ENCODE peak calls at places on chromosomes 7 and 10, in six cellular contexts. One of them, this sample, is unnamed.

GRCh38 chr7:22801907-22802306 is 20.7 kb downstream of the TOMM7 start:
- DNase-seq in OCI-LY7: no peak
- DNase-seq in SK-N-SH: no peak
- DNase-seq in hepatocyte: peak; percentile 14
- DNase-seq in GM23248: no peak
- DNase-seq in GM23338: peak; percentile 60
- DNase-seq in this sample: no peak

GRCh38 chr7:91596287-91596686 is 284.2 kb downstream of the MTERF1 start:
- DNase-seq in SK-N-SH: no peak
- DNase-seq in GM23248: no peak
- DNase-seq in GM23338: peak; percentile 42
- DNase-seq in OCI-LY7: no peak
- DNase-seq in hepatocyte: no peak
- DNase-seq in this sample: no peak

GRCh38 chr7:158295966-158296797 is 291.4 kb downstream of the PTPRN2 start:
- DNase-seq in hepatocyte: no peak
- DNase-seq in SK-N-SH: no peak
- DNase-seq in OCI-LY7: no peak
- DNase-seq in GM23248: no peak
- DNase-seq in GM23338: no peak
- DNase-seq in this sample: no peak

GRCh38 chr10:30447125-30447799 is 13.3 kb downstream of the MAP3K8 start:
- DNase-seq in SK-N-SH: no peak
- DNase-seq in GM23338: no peak
- DNase-seq in hepatocyte: no peak
- DNase-seq in GM23248: peak; percentile 93
- DNase-seq in OCI-LY7: peak; percentile 56
- DNase-seq in this sample: peak; percentile 77

GRCh38 chr10:54985732-54986131 is 184.7 kb upstream of the PCDH15 start:
- DNase-seq in hepatocyte: peak; percentile 43
- DNase-seq in GM23248: peak; percentile 49
- DNase-seq in SK-N-SH: peak; percentile 8
- DNase-seq in OCI-LY7: peak; percentile 32
- DNase-seq in GM23338: peak; percentile 73
- DNase-seq in this sample: no peak

GRCh38 chr10:111231779-111232178 is 154.9 kb downstream of the ADRA2A start:
- DNase-seq in GM23248: no peak
- DNase-seq in hepatocyte: no peak
- DNase-seq in OCI-LY7: no peak
- DNase-seq in SK-N-SH: no peak
- DNase-seq in GM23338: no peak
- DNase-seq in this sample: no peak

GRCh38 chr7:135964254-135964653 is 12.9 kb downstream of the MTPN start:
- DNase-seq in GM23248: peak; percentile 74
- DNase-seq in OCI-LY7: no peak
- DNase-seq in GM23338: no peak
- DNase-seq in SK-N-SH: no peak
- DNase-seq in hepatocyte: no peak
- DNase-seq in this sample: no peak

GRCh38 chr7:131250331-131250730 is 77.3 kb upstream of the MKLN1 start:
- DNase-seq in GM23338: peak; percentile 33
- DNase-seq in SK-N-SH: no peak
- DNase-seq in GM23248: no peak
- DNase-seq in hepatocyte: no peak
- DNase-seq in OCI-LY7: no peak
- DNase-seq in this sample: no peak

GRCh38 chr10:77351386-77351785 is 286.2 kb downstream of the KCNMA1 start:
- DNase-seq in hepatocyte: no peak
- DNase-seq in OCI-LY7: no peak
- DNase-seq in SK-N-SH: no peak
- DNase-seq in GM23248: peak; percentile 49
- DNase-seq in GM23338: no peak
- DNase-seq in this sample: no peak

GRCh38 chr7:95430864-95431263 is 4.0 kb downstream of the PON2 start:
- DNase-seq in hepatocyte: peak; percentile 81
- DNase-seq in OCI-LY7: no peak
- DNase-seq in GM23248: peak; percentile 72
- DNase-seq in GM23338: no peak
- DNase-seq in SK-N-SH: no peak
- DNase-seq in this sample: no peak

GRCh38 chr7:73521636-73522080 is 435 bp downstream of the BAZ1B start:
- DNase-seq in GM23248: peak; percentile 74
- DNase-seq in OCI-LY7: peak; percentile 75
- DNase-seq in hepatocyte: peak; percentile 79
- DNase-seq in SK-N-SH: peak; percentile 94
- DNase-seq in GM23338: peak; percentile 55
- DNase-seq in this sample: no peak

GRCh38 chr10:132439424-132440163 is 42.6 kb downstream of the PWWP2B start:
- DNase-seq in hepatocyte: no peak
- DNase-seq in GM23338: no peak
- DNase-seq in GM23248: no peak
- DNase-seq in SK-N-SH: no peak
- DNase-seq in OCI-LY7: no peak
- DNase-seq in this sample: no peak

GRCh38 chr10:71068811-71069411 is 143.5 kb upstream of the UNC5B start:
- DNase-seq in SK-N-SH: peak; percentile 63
- DNase-seq in GM23248: peak; percentile 70
- DNase-seq in OCI-LY7: no peak
- DNase-seq in hepatocyte: no peak
- DNase-seq in GM23338: no peak
- DNase-seq in this sample: no peak

GRCh38 chr7:112365551-112365950 is 84.7 kb upstream of the IFRD1 start:
- DNase-seq in OCI-LY7: no peak
- DNase-seq in GM23338: no peak
- DNase-seq in SK-N-SH: no peak
- DNase-seq in hepatocyte: no peak
- DNase-seq in GM23248: no peak
- DNase-seq in this sample: no peak

GRCh38 chr10:130686680-130687300 is 550.6 kb downstream of the GLRX3 start:
- DNase-seq in SK-N-SH: peak; percentile 72
- DNase-seq in hepatocyte: peak; percentile 57
- DNase-seq in OCI-LY7: no peak
- DNase-seq in GM23248: peak; percentile 4
- DNase-seq in GM23338: peak; percentile 36
- DNase-seq in this sample: no peak
- TF ChIP-seq EZH2phosphoT487 in SK-N-SH: no peak
- TF ChIP-seq EZH2phosphoT487 in hepatocyte: no peak
- TF ChIP-seq EZH2phosphoT487 in OCI-LY7: no peak
- TF ChIP-seq EZH2phosphoT487 in GM23248: no peak
- TF ChIP-seq EZH2phosphoT487 in GM23338: no peak
- TF ChIP-seq EZH2phosphoT487 in this sample: no peak

DNA sequence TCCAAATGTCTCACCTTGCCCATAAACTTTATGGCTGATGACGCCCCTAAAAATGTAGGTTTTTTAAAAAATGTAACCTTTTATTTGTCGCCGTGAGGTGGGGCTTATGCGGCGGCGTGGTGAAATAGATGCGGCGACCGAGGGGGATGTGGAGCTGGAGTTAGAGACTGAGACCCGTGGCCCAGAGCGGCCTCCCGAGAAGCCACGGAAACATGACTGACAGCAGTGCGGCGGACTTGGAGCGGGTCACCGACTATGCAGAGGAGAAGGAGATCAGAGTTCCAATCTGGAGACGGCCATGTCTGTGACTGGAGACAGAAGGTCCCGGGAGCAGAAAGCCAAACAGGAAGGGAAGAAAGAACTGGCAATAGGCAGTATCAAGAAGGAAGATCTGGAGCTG is 46.5 kb downstream of the C7orf33 start:
- DNase-seq in GM23338: no peak
- DNase-seq in GM23248: no peak
- DNase-seq in OCI-LY7: no peak
- DNase-seq in hepatocyte: no peak
- DNase-seq in SK-N-SH: no peak
- DNase-seq in this sample: no peak
- TF ChIP-seq EZH2phosphoT487 in GM23338: no peak
- TF ChIP-seq EZH2phosphoT487 in GM23248: no peak
- TF ChIP-seq EZH2phosphoT487 in OCI-LY7: no peak
- TF ChIP-seq EZH2phosphoT487 in hepatocyte: no peak
- TF ChIP-seq EZH2phosphoT487 in SK-N-SH: no peak
- TF ChIP-seq EZH2phosphoT487 in this sample: no peak

DNA sequence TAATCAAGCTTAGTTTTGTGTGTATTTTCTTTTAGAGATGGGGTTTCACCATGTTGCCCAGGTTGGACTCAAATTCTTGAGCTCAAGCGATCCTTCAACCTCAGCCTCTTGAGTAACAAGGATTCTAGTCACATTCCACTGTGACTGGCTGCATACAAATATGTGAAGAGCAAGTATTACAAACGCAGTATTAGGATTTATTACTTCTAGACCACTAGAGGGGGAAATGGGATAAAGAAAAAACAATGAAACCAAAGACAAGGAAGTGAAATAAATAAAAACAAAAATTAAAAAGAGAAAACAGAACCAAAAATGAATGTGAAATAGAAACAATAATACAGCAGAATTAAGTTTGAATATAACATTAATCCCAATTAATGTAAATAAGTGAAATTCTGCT is 308.7 kb downstream of the ANKRD30A start:
- DNase-seq in OCI-LY7: no peak
- DNase-seq in hepatocyte: no peak
- DNase-seq in GM23338: no peak
- DNase-seq in GM23248: peak; percentile 19
- DNase-seq in SK-N-SH: no peak
- DNase-seq in this sample: no peak
- TF ChIP-seq EZH2phosphoT487 in OCI-LY7: no peak
- TF ChIP-seq EZH2phosphoT487 in hepatocyte: no peak
- TF ChIP-seq EZH2phosphoT487 in GM23338: no peak
- TF ChIP-seq EZH2phosphoT487 in GM23248: no peak
- TF ChIP-seq EZH2phosphoT487 in SK-N-SH: no peak
- TF ChIP-seq EZH2phosphoT487 in this sample: no peak

GRCh38 chr7:85454904-85455303 is 268.0 kb upstream of the SEMA3D start:
- DNase-seq in hepatocyte: no peak
- DNase-seq in OCI-LY7: no peak
- DNase-seq in GM23248: no peak
- DNase-seq in GM23338: no peak
- DNase-seq in SK-N-SH: no peak
- DNase-seq in this sample: no peak
- TF ChIP-seq EZH2phosphoT487 in hepatocyte: no peak
- TF ChIP-seq EZH2phosphoT487 in OCI-LY7: no peak
- TF ChIP-seq EZH2phosphoT487 in GM23248: no peak
- TF ChIP-seq EZH2phosphoT487 in GM23338: no peak
- TF ChIP-seq EZH2phosphoT487 in SK-N-SH: no peak
- TF ChIP-seq EZH2phosphoT487 in this sample: no peak

GRCh38 chr7:80134105-80134535 is 511 bp upstream of the GNAI1 start:
- DNase-seq in GM23338: peak; percentile 76
- DNase-seq in hepatocyte: no peak
- DNase-seq in SK-N-SH: no peak
- DNase-seq in OCI-LY7: no peak
- DNase-seq in GM23248: no peak
- DNase-seq in this sample: no peak
- TF ChIP-seq EZH2phosphoT487 in GM23338: no peak
- TF ChIP-seq EZH2phosphoT487 in hepatocyte: no peak
- TF ChIP-seq EZH2phosphoT487 in SK-N-SH: no peak
- TF ChIP-seq EZH2phosphoT487 in OCI-LY7: no peak
- TF ChIP-seq EZH2phosphoT487 in GM23248: no peak
- TF ChIP-seq EZH2phosphoT487 in this sample: no peak

GRCh38 chr7:13021566-13021965 is 334.1 kb downstream of the ARL4A start:
- DNase-seq in hepatocyte: no peak
- DNase-seq in SK-N-SH: no peak
- DNase-seq in GM23248: no peak
- DNase-seq in OCI-LY7: no peak
- DNase-seq in GM23338: no peak
- DNase-seq in this sample: no peak

GRCh38 chr7:13028731-13029099 is 341.3 kb downstream of the ARL4A start:
- DNase-seq in GM23338: no peak
- DNase-seq in OCI-LY7: no peak
- DNase-seq in GM23248: no peak
- DNase-seq in hepatocyte: no peak
- DNase-seq in SK-N-SH: no peak
- DNase-seq in this sample: no peak

GRCh38 chr7:13028036-13028730 is 340.8 kb downstream of the ARL4A start:
- DNase-seq in GM23338: no peak
- DNase-seq in SK-N-SH: no peak
- DNase-seq in hepatocyte: no peak
- DNase-seq in GM23248: no peak
- DNase-seq in OCI-LY7: no peak
- DNase-seq in this sample: no peak

GRCh38 chr7:13021971-13022370 is 334.5 kb downstream of the ARL4A start:
- DNase-seq in hepatocyte: no peak
- DNase-seq in GM23248: no peak
- DNase-seq in OCI-LY7: no peak
- DNase-seq in GM23338: no peak
- DNase-seq in SK-N-SH: no peak
- DNase-seq in this sample: no peak

GRCh38 chr7:13024323-13024722 is 336.9 kb downstream of the ARL4A start:
- DNase-seq in GM23248: no peak
- DNase-seq in hepatocyte: no peak
- DNase-seq in GM23338: no peak
- DNase-seq in OCI-LY7: no peak
- DNase-seq in SK-N-SH: no peak
- DNase-seq in this sample: no peak
- TF ChIP-seq EZH2phosphoT487 in GM23248: no peak
- TF ChIP-seq EZH2phosphoT487 in hepatocyte: no peak
- TF ChIP-seq EZH2phosphoT487 in GM23338: no peak
- TF ChIP-seq EZH2phosphoT487 in OCI-LY7: no peak
- TF ChIP-seq EZH2phosphoT487 in SK-N-SH: no peak
- TF ChIP-seq EZH2phosphoT487 in this sample: no peak

GRCh38 chr7:20365486-20365885 is 34.8 kb downstream of the ITGB8 start:
- DNase-seq in GM23338: no peak
- DNase-seq in hepatocyte: peak; percentile 14
- DNase-seq in OCI-LY7: no peak
- DNase-seq in SK-N-SH: peak; percentile 27
- DNase-seq in GM23248: peak; percentile 52
- DNase-seq in this sample: no peak
- TF ChIP-seq EZH2phosphoT487 in GM23338: no peak
- TF ChIP-seq EZH2phosphoT487 in hepatocyte: no peak
- TF ChIP-seq EZH2phosphoT487 in OCI-LY7: no peak
- TF ChIP-seq EZH2phosphoT487 in SK-N-SH: no peak
- TF ChIP-seq EZH2phosphoT487 in GM23248: no peak
- TF ChIP-seq EZH2phosphoT487 in this sample: no peak

GRCh38 chr7:84629216-84629615 is 434.6 kb upstream of the SEMA3A start:
- DNase-seq in hepatocyte: no peak
- DNase-seq in OCI-LY7: no peak
- DNase-seq in SK-N-SH: no peak
- DNase-seq in GM23338: no peak
- DNase-seq in GM23248: no peak
- DNase-seq in this sample: no peak
- TF ChIP-seq EZH2phosphoT487 in hepatocyte: no peak
- TF ChIP-seq EZH2phosphoT487 in OCI-LY7: no peak
- TF ChIP-seq EZH2phosphoT487 in SK-N-SH: no peak
- TF ChIP-seq EZH2phosphoT487 in GM23338: no peak
- TF ChIP-seq EZH2phosphoT487 in GM23248: no peak
- TF ChIP-seq EZH2phosphoT487 in this sample: no peak

GRCh38 chr7:49718755-49719154 is 54.7 kb upstream of the VWC2 start:
- DNase-seq in OCI-LY7: no peak
- DNase-seq in GM23338: no peak
- DNase-seq in SK-N-SH: no peak
- DNase-seq in hepatocyte: no peak
- DNase-seq in GM23248: no peak
- DNase-seq in this sample: no peak
- TF ChIP-seq EZH2phosphoT487 in OCI-LY7: no peak
- TF ChIP-seq EZH2phosphoT487 in GM23338: no peak
- TF ChIP-seq EZH2phosphoT487 in SK-N-SH: no peak
- TF ChIP-seq EZH2phosphoT487 in hepatocyte: no peak
- TF ChIP-seq EZH2phosphoT487 in GM23248: no peak
- TF ChIP-seq EZH2phosphoT487 in this sample: no peak